ENCODE peak calls at places on chromosome 17, in nine cellular contexts. F is transverse colon, B is cardiac fibroblast, L is Peyer's patch, X is mammary epithelial cell, O is psoas muscle, Q is BE2C, U is AG04450, I is left ventricle myocardium inferior. K is an unnamed sample.

GRCh38 chr17:21313320-21313719 is 28.8 kb downstream of the MAP2K3 start:
- DNase-seq in F (no peak), B (no peak), L (no peak), X (no peak), O (peak; percentile 32), Q (no peak), U (no peak), I (no peak), K (no peak)

GRCh38 chr17:9189870-9190269 is 168.6 kb downstream of the NTN1 start:
- DNase-seq in F (no peak), B (no peak), L (no peak), X (no peak), O (no peak), Q (no peak), U (no peak), I (no peak), K (no peak)

GRCh38 chr17:7043544-7044268 is at the start of gene SLC16A11:
- DNase-seq in F (peak; percentile 58), B (peak; percentile 56), L (peak; percentile 78), X (no peak), O (peak; percentile 71), Q (peak; percentile 39), U (no peak), I (peak; percentile 47), K (peak; percentile 71)

GRCh38 chr17:3583456-3583855 is 25.8 kb downstream of the TRPV1 start:
- DNase-seq in F (no peak), B (no peak), L (no peak), X (no peak), O (no peak), Q (no peak), U (no peak), I (no peak), K (no peak)

GRCh38 chr17:36001109-36001735 is at the start of gene CCL15:
- DNase-seq in F (peak; percentile 64), B (no peak), L (no peak), X (no peak), O (no peak), Q (no peak), U (no peak), I (no peak), K (peak; percentile 76)

GRCh38 chr17:7854851-7855642 is at the start of gene TMEM88:
- DNase-seq in F (no peak), B (no peak), L (no peak), X (no peak), O (peak; percentile 64), Q (no peak), U (no peak), I (peak; percentile 47), K (peak; percentile 64)

GRCh38 chr17:66307257-66307656 is 4.8 kb downstream of the PRKCA start:
- DNase-seq in F (no peak), B (no peak), L (no peak), X (no peak), O (no peak), Q (no peak), U (no peak), I (no peak), K (no peak)

GRCh38 chr17:73902416-73903181 is 258.4 kb upstream of the SDK2 start:
- DNase-seq in F (no peak), B (no peak), L (no peak), X (no peak), O (no peak), Q (peak; percentile 50), U (no peak), I (no peak), K (peak; percentile 19)

GRCh38 chr17:8016632-8017424 is 14.4 kb downstream of the GUCY2D start:
- DNase-seq in F (peak; percentile 69), B (peak; percentile 63), L (peak; percentile 29), X (no peak), O (peak; percentile 70), Q (peak; percentile 58), U (no peak), I (no peak), K (no peak)

GRCh38 chr17:34366051-34366450 is 3.0 kb upstream of the CCL1 start:
- DNase-seq in F (no peak), B (no peak), L (no peak), X (no peak), O (no peak), Q (no peak), U (no peak), I (no peak), K (no peak)

GRCh38 chr17:49495842-49496182 is 719 bp downstream of the NGFR start:
- DNase-seq in F (no peak), B (no peak), L (no peak), X (no peak), O (peak; percentile 59), Q (no peak), U (no peak), I (no peak), K (no peak)

DNA sequence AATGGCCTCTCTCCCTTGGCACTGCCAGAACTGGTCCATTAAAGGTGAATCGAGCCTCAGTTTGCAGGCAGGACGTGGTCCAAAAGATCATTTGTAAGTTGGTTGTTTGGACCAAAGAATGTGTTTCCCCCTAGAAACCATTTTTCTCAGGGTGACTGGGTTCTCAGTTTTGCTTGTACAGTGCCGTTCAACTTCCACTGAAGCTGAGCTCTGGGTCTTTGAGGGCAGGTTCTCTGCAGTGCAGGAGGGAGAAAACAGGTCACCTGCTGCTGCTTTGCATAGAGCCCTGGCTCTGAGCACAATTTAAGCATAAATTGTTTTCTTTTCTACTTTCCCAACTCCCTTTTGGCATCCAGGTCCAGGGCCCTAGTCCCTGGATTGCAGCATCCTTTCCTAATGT is 8.9 kb upstream of the AMZ2 start:
- DNase-seq in F (peak; percentile 23), B (no peak), L (no peak), X (no peak), O (no peak), Q (no peak), U (no peak), I (no peak), K (no peak)
- H3K4me3 ChIP-seq in F (no peak overlapping the region), B (no peak overlapping the region), L (no peak overlapping the region), X (no peak overlapping the region), O (no peak overlapping the region), Q (no peak overlapping the region), U (no peak overlapping the region), I (no peak overlapping the region), K (no peak overlapping the region)

DNA sequence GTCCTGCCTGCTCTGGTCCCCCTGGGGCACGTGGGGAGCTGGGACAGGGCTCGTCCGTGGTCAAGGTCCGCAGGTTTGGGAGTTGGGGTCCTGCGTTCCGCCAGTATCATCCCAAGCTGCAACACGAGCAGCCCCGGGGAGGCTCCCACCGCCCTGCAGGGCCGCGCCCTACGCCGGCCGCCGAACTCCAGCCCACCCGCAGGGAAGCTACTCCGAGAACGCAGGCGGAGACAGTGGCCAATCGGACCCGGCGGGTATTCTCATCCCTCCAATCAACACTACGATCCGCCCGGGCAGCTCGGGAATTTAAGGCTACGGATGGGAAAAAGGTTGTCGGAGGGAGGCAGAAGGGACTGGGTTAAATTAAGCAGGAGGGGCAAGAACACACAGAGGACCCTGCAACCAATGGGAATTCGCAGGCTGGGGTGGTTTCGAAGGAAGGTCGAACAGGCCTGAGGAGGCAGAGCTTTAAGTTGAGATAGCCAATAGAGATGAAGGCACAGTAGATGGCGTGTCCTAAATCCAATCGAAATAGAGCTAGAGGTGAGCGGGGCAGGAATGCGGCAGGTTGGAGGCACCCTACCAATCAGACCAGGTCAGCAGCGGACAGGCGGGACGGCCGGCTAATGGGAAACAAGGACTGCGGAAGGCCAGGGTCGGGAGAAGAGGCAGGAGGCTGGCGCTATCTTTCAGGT is 626 bp downstream of the SPAG7 start:
- DNase-seq in F (peak; percentile 98), B (peak; percentile 100), L (peak; percentile 98), X (peak; percentile 100), O (peak; percentile 99), Q (peak; percentile 93), U (peak; percentile 99), I (peak; percentile 98), K (peak; percentile 99)
- TF ChIP-seq CTCF in F (no peak), B (no peak), L (no peak), X (no peak), O (no peak), Q (no peak), U (no peak), I (no peak), K (no peak)

GRCh38 chr17:45313927-45314760 is 2.7 kb downstream of the MAP3K14 start:
- DNase-seq in F (no peak), B (no peak), L (no peak), X (no peak), O (no peak), Q (no peak), U (no peak), I (no peak), K (no peak)

GRCh38 chr17:45315583-45316270 is 1.1 kb downstream of the MAP3K14 start:
- DNase-seq in F (no peak), B (no peak), L (no peak), X (peak; percentile 52), O (no peak), Q (no peak), U (no peak), I (no peak), K (no peak)

GRCh38 chr17:45313419-45313771 is 3.4 kb downstream of the MAP3K14 start:
- DNase-seq in F (no peak), B (no peak), L (peak; percentile 60), X (no peak), O (no peak), Q (no peak), U (no peak), I (no peak), K (no peak)

GRCh38 chr17:45316271-45317112 is at the start of gene MAP3K14:
- DNase-seq in F (peak; percentile 77), B (peak; percentile 69), L (peak; percentile 70), X (peak; percentile 60), O (peak; percentile 90), Q (peak; percentile 81), U (no peak), I (peak; percentile 80), K (peak; percentile 71)

GRCh38 chr17:45314761-45315549 is 1.9 kb downstream of the MAP3K14 start:
- DNase-seq in F (no peak), B (no peak), L (peak; percentile 40), X (no peak), O (no peak), Q (no peak), U (no peak), I (no peak), K (no peak)
- H3K4me3 ChIP-seq in F (peak overlapping the region; percentile 60), B (peak overlapping the region; percentile 81), L (peak overlapping the region; percentile 85), X (peak overlapping the region; percentile 80), O (peak overlapping the region; percentile 93), Q (peak overlapping the region; percentile 84), U (peak overlapping the region; percentile 92), I (peak overlapping the region; percentile 90), K (peak overlapping the region; percentile 4)

DNA sequence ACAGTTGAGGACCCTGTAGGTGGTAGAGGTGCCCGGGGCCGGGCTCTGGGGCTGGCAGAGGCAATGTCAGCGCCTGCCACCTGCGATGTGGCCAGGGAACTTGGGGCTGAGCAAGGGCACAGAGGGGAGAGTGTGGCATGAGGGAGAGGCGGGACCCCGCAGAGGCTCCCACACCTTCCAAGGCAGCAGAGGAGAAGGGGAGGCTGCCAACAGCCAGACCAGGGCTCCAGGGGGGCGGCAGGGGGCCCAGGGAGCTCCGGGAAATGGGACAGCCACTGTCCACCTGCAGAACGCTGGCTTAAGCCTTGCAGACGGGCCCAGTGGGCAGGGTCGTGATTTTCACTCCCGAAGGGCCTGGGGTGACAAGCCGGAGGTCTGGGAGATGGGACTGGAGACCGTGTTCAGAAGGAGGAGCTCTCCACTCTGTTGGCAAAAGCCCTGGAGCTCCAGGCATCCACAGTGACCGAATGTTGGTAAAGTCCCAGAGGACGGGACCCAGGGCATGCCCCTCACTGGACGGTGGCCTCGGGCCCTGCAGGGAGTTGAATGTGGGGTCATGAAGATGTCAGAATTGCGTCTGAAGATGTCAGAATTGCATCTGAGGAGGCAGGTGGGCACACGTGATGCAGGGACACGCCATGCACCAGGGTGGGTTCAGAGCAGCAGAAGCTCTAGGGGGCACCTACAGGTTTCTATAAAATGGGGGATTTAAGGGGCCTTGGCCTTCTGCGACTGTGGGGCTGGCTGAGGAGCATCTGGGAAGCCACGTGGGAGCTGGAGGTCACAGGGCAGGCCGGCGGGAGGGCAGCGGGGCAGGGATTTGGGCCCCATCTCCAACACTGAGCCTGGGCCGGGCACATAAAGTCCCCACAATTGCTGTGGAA is 18.6 kb downstream of the CD7 start:
- DNase-seq in F (no peak), B (no peak), L (no peak), X (no peak), O (no peak), Q (no peak), U (no peak), I (no peak), K (no peak)
- TF ChIP-seq CTCF in F (no peak), B (no peak), L (no peak), X (no peak), O (no peak), Q (no peak), U (no peak), I (no peak), K (no peak)

K was measured in mucosa of descending colon.